ENCODE peak calls at places on chromosomes 16 and 17, in nine cellular contexts. G, Z, L, P, B, X, M, I and H are unnamed samples.

GRCh38 chr17:30378191-30378796 is 433 bp upstream of the CPD start:
- DNase-seq in G (no peak), Z (peak), L (peak), P (no peak), B (no peak), X (peak), M (peak), I (peak), H (no peak)

GRCh38 chr16:49634235-49635008 is 221.5 kb downstream of the ZNF423 start:
- DNase-seq in G (no peak), Z (no peak), L (no peak), P (no peak), B (no peak), X (no peak), M (no peak), I (no peak), H (no peak)

GRCh38 chr16:4404967-4405696 is 11.3 kb downstream of the CORO7 start:
- DNase-seq in G (no peak), Z (no peak), L (no peak), P (no peak), B (no peak), X (no peak), M (no peak), I (no peak), H (no peak)

GRCh38 chr17:57294629-57295501 is 38.5 kb downstream of the MSI2 start:
- DNase-seq in G (no peak), Z (no peak), L (peak), P (no peak), B (no peak), X (peak), M (no peak), I (peak), H (no peak)

GRCh38 chr17:68394608-68395331 is 62.5 kb downstream of the WIPI1 start:
- DNase-seq in G (no peak), Z (no peak), L (no peak), P (no peak), B (no peak), X (no peak), M (no peak), I (no peak), H (no peak)

GRCh38 chr17:16980813-16981731 is 9.2 kb upstream of the TNFRSF13B start:
- DNase-seq in G (no peak), Z (no peak), L (peak), P (no peak), B (no peak), X (no peak), M (no peak), I (peak), H (no peak)

GRCh38 chr16:11138769-11139623 is 117.0 kb downstream of the SOCS1 start:
- DNase-seq in G (no peak), Z (no peak), L (no peak), P (peak), B (no peak), X (no peak), M (no peak), I (no peak), H (no peak)

GRCh38 chr16:2149630-2150417 is 1.4 kb downstream of the RAB26 start:
- DNase-seq in G (no peak), Z (no peak), L (no peak), P (no peak), B (no peak), X (no peak), M (no peak), I (no peak), H (no peak)

GRCh38 chr16:15770107-15770506 is 86.7 kb downstream of the MYH11 start:
- DNase-seq in G (no peak), Z (no peak), L (no peak), P (peak), B (no peak), X (no peak), M (no peak), I (no peak), H (no peak)

GRCh38 chr16:11087691-11088431 is 143.5 kb downstream of the CLEC16A start:
- DNase-seq in G (no peak), Z (no peak), L (no peak), P (no peak), B (no peak), X (no peak), M (no peak), I (no peak), H (no peak)

GRCh38 chr16:48612621-48613020 is 2.6 kb upstream of the N4BP1 start:
- DNase-seq in G (no peak), Z (no peak), L (no peak), P (no peak), B (no peak), X (no peak), M (no peak), I (no peak), H (peak)

GRCh38 chr17:3712811-3713463 is 10.8 kb upstream of the HASPIN start:
- DNase-seq in G (no peak), Z (no peak), L (no peak), P (no peak), B (no peak), X (no peak), M (no peak), I (peak), H (no peak)

GRCh38 chr17:58096892-58097291 is 13.7 kb downstream of the DYNLL2 start:
- DNase-seq in G (no peak), Z (no peak), L (no peak), P (no peak), B (no peak), X (no peak), M (no peak), I (no peak), H (no peak)

GRCh38 chr17:31428111-31428510 is 36.6 kb downstream of the RAB11FIP4 start:
- DNase-seq in G (no peak), Z (no peak), L (no peak), P (no peak), B (no peak), X (no peak), M (no peak), I (no peak), H (no peak)

GRCh38 chr17:50346313-50347086 is 574 bp downstream of the XYLT2 start:
- DNase-seq in G (no peak), Z (peak), L (peak), P (peak), B (peak), X (peak), M (peak), I (no peak), H (no peak)

GRCh38 chr17:4208228-4208627 is 55.6 kb downstream of the ANKFY1 start:
- DNase-seq in G (no peak), Z (no peak), L (no peak), P (peak), B (no peak), X (no peak), M (no peak), I (no peak), H (no peak)

GRCh38 chr16:15639061-15639568 is 3.8 kb downstream of the MARF1 start:
- DNase-seq in G (no peak), Z (no peak), L (no peak), P (no peak), B (no peak), X (no peak), M (no peak), I (no peak), H (no peak)

GRCh38 chr16:79434771-79435170 is 165.8 kb downstream of the MAF start:
- DNase-seq in G (no peak), Z (no peak), L (no peak), P (no peak), B (no peak), X (no peak), M (no peak), I (no peak), H (no peak)

GRCh38 chr16:31875112-31875803 is 1.7 kb downstream of the ZNF267 start:
- DNase-seq in G (no peak), Z (no peak), L (no peak), P (peak), B (no peak), X (no peak), M (no peak), I (no peak), H (no peak)

GRCh38 chr16:64724339-64724738 is 397.5 kb downstream of the CDH11 start:
- DNase-seq in G (no peak), Z (no peak), L (no peak), P (no peak), B (no peak), X (no peak), M (no peak), I (no peak), H (no peak)

GRCh38 chr16:63925221-63925620 is 1196.6 kb downstream of the CDH11 start:
- DNase-seq in G (no peak), Z (no peak), L (no peak), P (no peak), B (no peak), X (no peak), M (no peak), I (no peak), H (no peak)

GRCh38 chr16:3099732-3100499 is 822 bp upstream of the ZSCAN10 start:
- DNase-seq in G (peak), Z (peak), L (peak), P (peak), B (peak), X (peak), M (peak), I (peak), H (peak)

GRCh38 chr16:27665881-27666280 is 115.9 kb downstream of the KATNIP start:
- DNase-seq in G (no peak), Z (no peak), L (no peak), P (peak), B (no peak), X (no peak), M (no peak), I (no peak), H (no peak)

GRCh38 chr17:56597495-56597990 is 4.0 kb downstream of the NOG start:
- DNase-seq in G (no peak), Z (peak), L (no peak), P (no peak), B (no peak), X (no peak), M (no peak), I (no peak), H (no peak)

GRCh38 chr17:72136692-72137550 is 16.1 kb downstream of the SOX9 start:
- DNase-seq in G (no peak), Z (no peak), L (no peak), P (peak), B (no peak), X (no peak), M (no peak), I (no peak), H (no peak)

GRCh38 chr17:51000835-51001638 is 119.6 kb downstream of the SPAG9 start:
- DNase-seq in G (peak), Z (no peak), L (peak), P (peak), B (no peak), X (peak), M (no peak), I (peak), H (peak)

GRCh38 chr16:78902291-78902690 is 698.2 kb downstream of the MAF start:
- DNase-seq in G (no peak), Z (no peak), L (no peak), P (no peak), B (no peak), X (no peak), M (no peak), I (no peak), H (no peak)

GRCh38 chr17:76171701-76172100 is 30.7 kb upstream of the FOXJ1 start:
- DNase-seq in G (no peak), Z (no peak), L (no peak), P (no peak), B (no peak), X (no peak), M (no peak), I (no peak), H (no peak)

GRCh38 chr17:61504697-61505096 is 52.5 kb downstream of the TBX4 start:
- DNase-seq in G (no peak), Z (no peak), L (no peak), P (peak), B (no peak), X (no peak), M (no peak), I (no peak), H (no peak)

GRCh38 chr16:31435341-31436220 is 7.0 kb downstream of the ZNF843 start:
- DNase-seq in G (no peak), Z (no peak), L (no peak), P (no peak), B (no peak), X (no peak), M (no peak), I (no peak), H (no peak)

GRCh38 chr17:5661486-5662125 is 77.3 kb upstream of the NLRP1 start:
- DNase-seq in G (no peak), Z (peak), L (no peak), P (no peak), B (no peak), X (no peak), M (no peak), I (no peak), H (no peak)

GRCh38 chr17:56603486-56604238 is 10.2 kb downstream of the NOG start:
- DNase-seq in G (no peak), Z (no peak), L (no peak), P (no peak), B (no peak), X (no peak), M (no peak), I (no peak), H (no peak)

GRCh38 chr16:25692307-25692706 is 548 bp downstream of the HS3ST4 start:
- DNase-seq in G (no peak), Z (peak), L (no peak), P (no peak), B (peak), X (no peak), M (no peak), I (no peak), H (no peak)

GRCh38 chr17:1627987-1628855 is at the start of gene SLC43A2:
- DNase-seq in G (no peak), Z (peak), L (peak), P (peak), B (peak), X (peak), M (peak), I (peak), H (peak)